ENCODE peak calls at places on chromosomes 7 and 10, in four cellular contexts. H is IMR-90, Q is mesendoderm, L is H1. E is an unnamed sample.

GRCh38 chr7:39580150-39580874 is 14.1 kb downstream of the YAE1 start:
- DNase-seq in H (peak; percentile 97), Q (peak; percentile 94), L (peak; percentile 74), E (peak; percentile 81)

GRCh38 chr10:57880441-57881301 is 387.0 kb downstream of the IPMK start:
- DNase-seq in H (no peak), Q (no peak), L (no peak), E (no peak)

GRCh38 chr10:84375011-84375410 is 46.6 kb downstream of the CCSER2 start:
- DNase-seq in H (peak; percentile 69), Q (peak; percentile 73), L (no peak), E (no peak)

GRCh38 chr7:157994319-157994718 is 593.3 kb downstream of the PTPRN2 start:
- DNase-seq in H (no peak), Q (no peak), L (no peak), E (no peak)

GRCh38 chr10:43199684-43200537 is 61.7 kb downstream of the CSGALNACT2 start:
- DNase-seq in H (no peak), Q (no peak), L (no peak), E (peak; percentile 23)

GRCh38 chr7:94431620-94432295 is 37.1 kb downstream of the COL1A2 start:
- DNase-seq in H (peak; percentile 86), Q (no peak), L (no peak), E (no peak)

GRCh38 chr10:16828114-16828568 is 10.9 kb upstream of the RSU1 start:
- DNase-seq in H (peak; percentile 83), Q (peak; percentile 87), L (peak; percentile 69), E (peak; percentile 78)

GRCh38 chr7:127189885-127190284 is 62.9 kb downstream of the GRM8 start:
- DNase-seq in H (no peak), Q (peak; percentile 83), L (no peak), E (no peak)

GRCh38 chr10:49408437-49409306 is 12.8 kb upstream of the DRGX start:
- DNase-seq in H (no peak), Q (peak; percentile 68), L (peak; percentile 62), E (peak; percentile 64)

GRCh38 chr7:18753972-18754610 is 258.5 kb downstream of the HDAC9 start:
- DNase-seq in H (peak; percentile 94), Q (no peak), L (no peak), E (no peak)

GRCh38 chr7:100682228-100682741 is 8.7 kb downstream of the GNB2 start:
- DNase-seq in H (peak; percentile 45), Q (no peak), L (no peak), E (no peak)

GRCh38 chr10:131961777-131962450 is 19.8 kb downstream of the BNIP3 start:
- DNase-seq in H (no peak), Q (no peak), L (no peak), E (no peak)

GRCh38 chr10:34609287-34609940 is 205.7 kb downstream of the PARD3 start:
- DNase-seq in H (no peak), Q (no peak), L (no peak), E (no peak)

GRCh38 chr10:77496941-77497420 is 140.6 kb downstream of the KCNMA1 start:
- DNase-seq in H (peak; percentile 63), Q (no peak), L (no peak), E (no peak)

GRCh38 chr10:117000580-117000979 is 4.4 kb downstream of the SHTN1 start:
- DNase-seq in H (no peak), Q (peak; percentile 51), L (no peak), E (no peak)

GRCh38 chr7:131544021-131544420 is 12.4 kb downstream of the PODXL start:
- DNase-seq in H (no peak), Q (no peak), L (no peak), E (no peak)

GRCh38 chr7:112995091-112995824 is 91.4 kb downstream of the GPR85 start:
- DNase-seq in H (peak; percentile 73), Q (peak; percentile 80), L (no peak), E (no peak)

DNA sequence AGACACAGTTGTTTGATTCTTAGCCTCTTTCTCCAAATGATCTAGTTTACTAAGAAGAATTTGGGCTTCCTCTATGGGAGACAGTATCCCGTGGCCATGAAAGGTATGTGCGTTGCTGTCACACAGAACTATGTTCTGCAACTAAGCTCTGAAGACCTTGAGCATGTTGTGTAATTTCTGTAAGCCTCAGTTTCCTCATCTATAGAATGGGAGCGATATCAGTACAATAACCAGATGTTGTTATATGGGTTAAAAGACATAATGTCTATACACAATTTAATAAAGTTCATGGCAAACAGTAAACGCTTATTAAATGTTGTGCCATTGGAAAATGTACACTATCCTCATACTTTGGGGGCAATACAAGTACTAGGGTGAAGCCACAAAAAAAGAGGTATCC is 185.5 kb upstream of the ASAH2 start:
- DNase-seq in H (no peak), Q (no peak), L (no peak), E (no peak)
- H3K56ac ChIP-seq in H (no peak overlapping the region), Q (no peak overlapping the region), L (no peak overlapping the region), E (no peak overlapping the region)

GRCh38 chr10:3780766-3781457 is 4.1 kb downstream of the KLF6 start:
- DNase-seq in H (peak; percentile 14), Q (peak; percentile 26), L (no peak), E (peak; percentile 11)

GRCh38 chr10:3778708-3779108 is 6.3 kb downstream of the KLF6 start:
- DNase-seq in H (peak; percentile 12), Q (no peak), L (no peak), E (no peak)

GRCh38 chr10:3781458-3782098 is 3.4 kb downstream of the KLF6 start:
- DNase-seq in H (peak; percentile 55), Q (peak; percentile 49), L (no peak), E (peak; percentile 45)

GRCh38 chr10:3779146-3779707 is 5.8 kb downstream of the KLF6 start:
- DNase-seq in H (peak; percentile 45), Q (no peak), L (no peak), E (peak; percentile 17)

GRCh38 chr10:3780056-3780765 is 4.8 kb downstream of the KLF6 start:
- DNase-seq in H (peak; percentile 71), Q (peak; percentile 72), L (no peak), E (peak; percentile 23)
- H3K9ac ChIP-seq in H (peak overlapping the region; percentile 72), Q (peak overlapping the region; percentile 9), L (no peak overlapping the region), E (no peak overlapping the region)

GRCh38 chr10:71241899-71242620 is 29.7 kb downstream of the UNC5B start:
- DNase-seq in H (no peak), Q (no peak), L (no peak), E (no peak)
- H2AK5ac ChIP-seq in H (peak overlapping the region; percentile 96), Q (no peak overlapping the region), L (no peak overlapping the region), E (no peak overlapping the region)

GRCh38 chr10:22310928-22311327 is 5.3 kb upstream of the COMMD3 start:
- DNase-seq in H (no peak), Q (no peak), L (no peak), E (no peak)
- H3K56ac ChIP-seq in H (no peak overlapping the region), Q (no peak overlapping the region), L (no peak overlapping the region), E (no peak overlapping the region)

GRCh38 chr7:20435305-20435704 is 104.6 kb downstream of the ITGB8 start:
- DNase-seq in H (no peak), Q (no peak), L (no peak), E (no peak)
- H3K9ac ChIP-seq in H (no peak overlapping the region), Q (no peak overlapping the region), L (no peak overlapping the region), E (no peak overlapping the region)

E was measured in H9.